ENCODE peak calls at places on chromosomes 12 and 14, in five cellular contexts. C is activated T-helper 9 cell treated with anti-CD3 and anti-CD28 coated beads, Interleukin-2, amount 50 U/mL, for 16 hours; Y is NCI-H69; J is hippocampal formation; O is activated gamma-delta T cell treated with Interleukin-2 at 50 U/mL for 16 hours. R is an unnamed sample.
A peak's percentile ranks its signal among the peaks of the same experiment; 100 is the strongest.

GRCh38 chr12:38713294-38713693 is 192.1 kb downstream of the CPNE8 start:
- DNase-seq in C (no peak), Y (no peak), O (no peak), J (no peak), R (no peak)

GRCh38 chr12:111330800-111331752 is 37.8 kb downstream of the PHETA1 start:
- DNase-seq in C (no peak), O (no peak), J (no peak), Y (peak; percentile 70), R (no peak)

GRCh38 chr12:26701604-26702215 is 131.3 kb downstream of the ITPR2 start:
- DNase-seq in C (no peak), J (no peak), O (no peak), Y (peak; percentile 63), R (no peak)

GRCh38 chr14:73457050-73457934 is 1.1 kb downstream of the NUMB start:
- DNase-seq in Y (peak; percentile 66), O (peak; percentile 5), C (peak; percentile 11), J (peak; percentile 57), R (peak; percentile 40)

GRCh38 chr12:119334459-119335170 is at the start of gene CCDC60:
- DNase-seq in C (no peak), O (no peak), Y (no peak), J (no peak), R (no peak)

GRCh38 chr12:57452181-57452936 is 2.7 kb upstream of the INHBE start:
- DNase-seq in O (no peak), Y (peak; percentile 60), C (no peak), J (no peak), R (no peak)

GRCh38 chr12:70823182-70823976 is 97.2 kb downstream of the PTPRR start:
- DNase-seq in O (no peak), C (no peak), J (no peak), Y (no peak), R (no peak)

GRCh38 chr12:47938594-47938993 is 24.8 kb upstream of the TMEM106C start:
- DNase-seq in O (no peak), J (no peak), Y (no peak), C (no peak), R (no peak)

GRCh38 chr12:104415308-104415980 is 41.3 kb upstream of the CHST11 start:
- DNase-seq in C (no peak), J (no peak), O (no peak), Y (no peak), R (no peak)

GRCh38 chr12:45725631-45726593 is 3.6 kb upstream of the ARID2 start:
- DNase-seq in J (peak; percentile 7), C (no peak), O (peak; percentile 11), Y (peak; percentile 75), R (no peak)

GRCh38 chr14:55838529-55839052 is 258.6 kb downstream of the KTN1 start:
- DNase-seq in Y (no peak), J (no peak), C (no peak), O (no peak), R (peak; percentile 35)

GRCh38 chr12:90682398-90682797 is 272.6 kb downstream of the CCER1 start:
- DNase-seq in Y (no peak), J (no peak), O (no peak), C (no peak), R (peak; percentile 47)

GRCh38 chr12:132191715-132192553 is 47.7 kb downstream of the NOC4L start:
- DNase-seq in O (no peak), Y (no peak), C (no peak), J (no peak), R (no peak)

GRCh38 chr14:99602788-99603415 is 1.1 kb downstream of the CCDC85C start:
- DNase-seq in J (no peak), Y (peak; percentile 48), C (no peak), O (no peak), R (no peak)

GRCh38 chr14:101372494-101372813 is 188.8 kb upstream of the DIO3 start:
- DNase-seq in Y (no peak), C (no peak), J (no peak), O (no peak), R (no peak)

GRCh38 chr12:25861226-25861625 is 97.3 kb upstream of the RASSF8 start:
- DNase-seq in J (no peak), O (no peak), Y (no peak), C (no peak), R (no peak)

GRCh38 chr14:103686831-103687485 is 28.3 kb downstream of the XRCC3 start:
- DNase-seq in C (no peak), J (no peak), O (no peak), Y (no peak), R (no peak)

GRCh38 chr12:76881152-76881551 is 2.3 kb upstream of the CSRP2 start:
- DNase-seq in J (no peak), O (no peak), C (no peak), Y (no peak), R (no peak)

GRCh38 chr14:96071561-96071960 is 32.4 kb downstream of the C14orf132 start:
- DNase-seq in O (no peak), C (no peak), Y (no peak), J (no peak), R (no peak)

GRCh38 chr12:93622485-93622884 is 50.0 kb downstream of the SOCS2 start:
- DNase-seq in J (no peak), C (no peak), O (no peak), Y (no peak), R (peak; percentile 87)

GRCh38 chr12:39378346-39378745 is 64.6 kb downstream of the KIF21A start:
- DNase-seq in Y (peak; percentile 1), J (no peak), O (no peak), C (no peak), R (no peak)